ENCODE peak calls at places on chromosomes 4 and X, in seven cellular contexts. Q is pancreas; B is retinal pigment epithelial cell; I is CD4-positive, alpha-beta memory T cell; A is bronchial epithelial cell; O is A673; C is body of pancreas. J is an unnamed sample.

GRCh38 chr4:170274616-170275015 is 184.9 kb upstream of the AADAT start:
- DNase-seq in Q (no peak), I (no peak), C (no peak), A (no peak), O (no peak), B (no peak), J (no peak)

GRCh38 chrX:34956915-34957314 is 14.3 kb downstream of the FAM47B start:
- DNase-seq in Q (no peak), A (peak), O (peak), I (no peak), B (peak), C (no peak), J (no peak)

GRCh38 chrX:64218023-64218422 is 12.4 kb downstream of the ASB12 start:
- DNase-seq in I (no peak), A (no peak), Q (no peak), B (no peak), C (no peak), O (no peak), J (no peak)

GRCh38 chr4:73053974-73054480 is 15.5 kb downstream of the COX18 start:
- DNase-seq in C (no peak), O (no peak), Q (no peak), A (no peak), B (no peak), I (no peak), J (no peak)

GRCh38 chr4:98659741-98660507 is 1.5 kb upstream of the TSPAN5 start:
- DNase-seq in I (no peak), A (peak), Q (no peak), O (peak), C (no peak), B (peak), J (no peak)

GRCh38 chrX:76279007-76279406 is 106.1 kb downstream of the PBDC1 start:
- DNase-seq in O (peak), I (peak), A (peak), B (peak), C (peak), Q (peak), J (peak)

GRCh38 chr4:122978109-122978508 is 55.7 kb upstream of the NUDT6 start:
- DNase-seq in A (no peak), O (no peak), C (no peak), I (no peak), Q (no peak), B (no peak), J (no peak)

GRCh38 chr4:145061325-145061920 is 36.6 kb downstream of the ANAPC10 start:
- DNase-seq in Q (no peak), O (peak), A (peak), C (no peak), B (peak), I (no peak), J (no peak)

GRCh38 chr4:113738251-113738650 is 23.3 kb downstream of the CAMK2D start:
- DNase-seq in I (no peak), A (no peak), C (no peak), O (no peak), B (no peak), Q (no peak), J (no peak)

GRCh38 chr4:90306810-90307209 is 179.6 kb downstream of the CCSER1 start:
- DNase-seq in Q (no peak), I (no peak), B (no peak), A (peak), C (no peak), O (no peak), J (no peak)

DNA sequence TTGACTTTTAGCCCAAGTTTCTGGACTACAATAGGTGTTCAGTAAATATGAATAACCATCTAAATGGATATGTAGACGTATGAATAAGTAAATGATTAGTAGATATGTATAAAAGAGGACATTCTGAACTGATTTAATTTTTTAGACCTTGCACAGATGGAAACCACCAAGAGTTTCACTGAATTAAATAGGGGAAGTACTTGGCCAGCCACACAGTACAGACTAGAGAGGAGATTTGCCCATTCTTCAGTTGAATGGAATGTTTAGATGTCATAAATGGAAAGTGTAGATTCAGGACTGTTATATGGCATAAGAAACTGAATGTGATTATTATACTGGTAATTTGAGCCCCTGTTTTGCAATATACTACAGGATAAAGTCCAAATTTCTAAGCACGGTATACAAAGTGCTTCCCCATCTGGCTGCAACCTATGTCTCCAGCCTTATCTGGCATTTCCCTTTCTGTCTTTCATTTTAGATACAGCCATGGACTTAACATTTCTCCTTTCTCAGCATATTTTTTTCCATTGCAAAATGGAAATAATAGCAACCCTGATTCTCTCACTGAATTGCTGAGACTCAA is 137.8 kb upstream of the HS3ST1 start:
- DNase-seq in I (no peak), C (no peak), O (no peak), A (no peak), B (no peak), Q (no peak), J (no peak)
- H3K4me3 ChIP-seq in I (no peak), C (no peak), O (no peak), A (no peak), B (no peak), Q (no peak), J (no peak)

GRCh38 chr4:109912706-109913621 is at the start of gene EGF:
- DNase-seq in Q (no peak), A (peak), I (no peak), O (peak), C (no peak), B (peak), J (no peak)
- H3K4me3 ChIP-seq in Q (peak), A (no peak), I (no peak), O (peak), C (peak), B (no peak), J (no peak)

DNA sequence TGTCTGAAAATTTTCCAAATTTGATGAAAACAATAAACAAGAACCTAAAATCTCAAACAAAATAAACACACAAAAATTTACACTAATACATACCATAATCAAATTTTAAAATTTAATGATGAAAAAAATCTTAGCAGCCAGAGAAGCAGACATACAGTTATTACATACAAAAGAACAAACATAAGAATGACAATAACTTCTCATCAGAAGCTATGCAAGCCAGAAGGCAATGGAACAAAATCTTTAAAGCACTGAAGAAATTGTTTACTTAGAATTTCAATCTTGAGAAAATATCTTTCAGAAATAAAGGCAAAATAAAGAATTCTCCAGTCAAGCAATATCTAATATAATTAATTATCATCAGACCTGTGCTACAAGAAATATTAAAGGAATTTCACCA is 121.3 kb downstream of the IDS start:
- DNase-seq in O (no peak), I (no peak), B (no peak), Q (no peak), C (no peak), A (no peak), J (no peak)
- H3K4me3 ChIP-seq in O (no peak), I (no peak), B (no peak), Q (no peak), C (no peak), A (no peak), J (no peak)

DNA sequence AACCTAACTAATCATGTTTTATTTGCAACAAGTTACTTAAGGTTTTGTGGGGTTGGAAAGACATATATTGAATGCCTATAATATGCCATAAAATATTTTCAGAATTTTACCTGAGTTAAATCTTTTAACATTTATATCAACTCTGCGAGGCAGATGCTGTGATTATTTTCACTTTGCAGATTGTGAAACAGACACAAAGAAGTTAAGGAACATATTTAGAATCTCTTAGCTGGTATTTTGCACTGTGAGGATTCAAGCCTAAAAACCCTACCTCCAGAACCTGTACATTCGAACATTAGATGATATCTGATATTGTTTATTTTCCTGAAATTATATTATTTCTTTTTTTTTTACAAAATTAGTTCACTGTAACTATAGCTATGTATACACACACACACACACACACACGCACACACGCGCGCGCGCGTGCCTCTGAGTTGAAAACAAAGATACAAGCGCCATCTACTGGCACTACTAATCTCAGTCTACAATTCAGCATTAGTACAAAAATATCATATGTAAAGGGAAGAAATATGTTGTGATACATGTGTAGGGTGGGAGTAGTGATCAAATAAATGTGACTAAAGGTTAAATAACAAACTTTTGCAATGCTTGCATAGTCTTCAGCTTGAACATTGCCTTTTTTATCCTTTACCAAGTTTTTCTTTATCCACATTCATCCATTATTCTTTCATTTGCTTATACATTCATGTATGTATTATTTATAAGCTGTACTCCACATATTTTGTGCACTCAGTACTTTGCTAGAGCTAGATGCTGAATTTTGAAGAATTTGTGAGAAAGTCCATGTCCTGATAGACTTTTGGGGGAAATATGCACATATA is 61.5 kb downstream of the ANXA10 start:
- DNase-seq in O (peak), Q (peak), A (peak), C (peak), B (peak), I (peak), J (peak)
- H3K4me3 ChIP-seq in O (peak), Q (no peak), A (peak), C (peak), B (peak), I (no peak), J (peak)

DNA sequence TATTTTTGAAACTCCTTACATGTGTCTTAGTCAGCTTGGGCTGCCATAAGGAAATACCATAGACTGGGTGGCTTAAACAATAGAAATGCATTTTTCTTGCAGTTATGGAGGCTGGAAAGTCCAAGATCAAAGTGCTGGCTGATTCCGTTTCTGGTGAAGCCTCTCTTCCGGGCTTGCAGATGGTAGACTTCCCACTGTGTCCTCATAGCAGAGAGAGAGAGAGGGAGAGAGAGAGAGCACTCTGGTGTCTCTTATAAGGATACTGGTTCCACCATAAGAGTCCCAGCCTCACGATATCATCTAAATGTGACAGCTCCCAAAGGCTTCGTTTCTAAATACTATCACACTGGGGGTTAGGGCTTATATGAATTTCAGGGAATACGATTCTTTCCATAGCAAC is 39.7 kb downstream of the ENPEP start:
- DNase-seq in B (no peak), O (peak), Q (peak), C (peak), A (no peak), I (no peak), J (no peak)
- H3K4me3 ChIP-seq in B (no peak), O (peak), Q (no peak), C (no peak), A (no peak), I (peak), J (peak)

GRCh38 chrX:54810532-54810931 is 3.0 kb downstream of the MAGED2 start:
- DNase-seq in O (no peak), Q (no peak), C (no peak), I (peak), A (no peak), B (no peak), J (no peak)
- H3K4me3 ChIP-seq in O (no peak), Q (no peak), C (no peak), I (no peak), A (no peak), B (no peak), J (no peak)